ENCODE peak calls at places on chromosome 13, in five cellular contexts. M, L, O, N and Q are unnamed samples.
A peak's percentile ranks its signal among the peaks of the same experiment; 100 is the strongest.

GRCh38 chr13:98557934-98558630 is 18.8 kb downstream of the STK24 start:
- DNase-seq in N (no peak), O (no peak), M (peak; percentile 37), L (no peak), Q (no peak)

GRCh38 chr13:89925107-89925506 is 1422.4 kb upstream of the MIR17HG start:
- DNase-seq in L (no peak), N (no peak), M (peak; percentile 55), O (no peak), Q (no peak)

GRCh38 chr13:99959538-99960230 is 11.9 kb downstream of the ZIC5 start:
- DNase-seq in O (no peak), L (no peak), M (no peak), N (no peak), Q (no peak)

GRCh38 chr13:48851707-48852106 is 124.0 kb upstream of the FNDC3A start:
- DNase-seq in M (no peak), O (no peak), N (no peak), L (no peak), Q (no peak)

GRCh38 chr13:109274188-109274821 is 512.1 kb downstream of the IRS2 start:
- DNase-seq in L (no peak), O (no peak), N (no peak), M (peak; percentile 43), Q (peak; percentile 57)

GRCh38 chr13:107734891-107735620 is 480.3 kb downstream of the LIG4 start:
- DNase-seq in O (no peak), M (no peak), L (no peak), N (no peak), Q (no peak)

GRCh38 chr13:40517486-40518311 is 148.7 kb downstream of the FOXO1 start:
- DNase-seq in O (no peak), N (no peak), M (no peak), L (no peak), Q (no peak)

GRCh38 chr13:50485979-50486935 is 357.2 kb downstream of the DLEU7 start:
- DNase-seq in O (no peak), M (peak; percentile 31), N (no peak), L (no peak), Q (no peak)

GRCh38 chr13:100535401-100536135 is 53.0 kb downstream of the GGACT start:
- DNase-seq in M (no peak), N (peak; percentile 50), O (no peak), L (no peak), Q (no peak)

GRCh38 chr13:21671793-21672680 is 1.2 kb downstream of the FGF9 start:
- DNase-seq in M (no peak), N (no peak), O (no peak), L (no peak), Q (no peak)

GRCh38 chr13:31154939-31155338 is 6.8 kb downstream of the HSPH1 start:
- DNase-seq in M (no peak), N (no peak), L (no peak), O (no peak), Q (no peak)

GRCh38 chr13:44180876-44181536 is 192.6 kb upstream of the SERP2 start:
- DNase-seq in L (no peak), O (peak; percentile 72), N (no peak), M (no peak), Q (no peak)

GRCh38 chr13:89514534-89515312 is 1832.8 kb upstream of the MIR17HG start:
- DNase-seq in O (no peak), L (peak; percentile 13), N (no peak), M (peak; percentile 88), Q (peak; percentile 57)

GRCh38 chr13:110304256-110304655 is 2.7 kb downstream of the COL4A1 start:
- DNase-seq in O (no peak), N (peak; percentile 59), L (no peak), M (no peak), Q (no peak)
- H3K4me1 ChIP-seq in O (peaks cover 14% of the 10 kb centered on the region), N (no peaks in the 10 kb centered on the region), L (peaks cover 39% of the 10 kb centered on the region), M (peaks cover 22% of the 10 kb centered on the region), Q (peaks cover 16% of the 10 kb centered on the region)

GRCh38 chr13:76000131-76000530 is 364.0 kb downstream of the LMO7 start:
- DNase-seq in N (no peak), L (no peak), O (no peak), M (no peak), Q (no peak)
- H3K9me3 ChIP-seq in N (no peaks in the 10 kb centered on the region), L (no peaks in the 10 kb centered on the region), O (no peaks in the 10 kb centered on the region), M (no peaks in the 10 kb centered on the region), Q (no peaks in the 10 kb centered on the region)

GRCh38 chr13:33262069-33262487 is 23.5 kb downstream of the STARD13 start:
- DNase-seq in O (no peak), M (no peak), N (no peak), L (peak; percentile 21), Q (no peak)
- H3K4me1 ChIP-seq in O (peaks cover 56% of the 10 kb centered on the region), M (peaks cover 92% of the 10 kb centered on the region), N (no peaks in the 10 kb centered on the region), L (peaks cover 55% of the 10 kb centered on the region), Q (peaks cover 3% of the 10 kb centered on the region)

DNA sequence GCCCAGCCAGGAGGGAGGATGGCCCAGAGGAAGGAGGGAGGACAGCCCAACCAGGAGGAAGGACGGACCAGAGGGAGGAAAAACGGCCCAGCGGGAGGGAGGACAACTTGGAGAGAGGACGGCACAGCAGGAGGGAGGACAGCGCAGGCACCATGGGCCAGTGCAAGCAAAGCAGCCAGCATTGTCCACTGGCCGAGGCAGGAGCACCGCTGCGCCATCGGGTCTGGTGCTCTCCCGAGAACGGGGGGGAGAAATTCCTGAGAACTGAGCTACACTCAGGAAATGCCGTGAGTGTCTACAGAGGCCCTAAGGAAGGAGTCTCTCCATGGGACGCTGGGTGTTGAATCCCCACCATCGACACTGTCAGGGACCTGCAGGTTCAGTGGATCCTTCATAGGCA is 38.5 kb upstream of the SOX1 start:
- DNase-seq in O (no peak), M (no peak), L (no peak), N (no peak), Q (no peak)
- H3K9me3 ChIP-seq in O (no peaks in the 10 kb centered on the region), M (no peaks in the 10 kb centered on the region), L (no peaks in the 10 kb centered on the region), N (no peaks in the 10 kb centered on the region), Q (no peaks in the 10 kb centered on the region)

DNA sequence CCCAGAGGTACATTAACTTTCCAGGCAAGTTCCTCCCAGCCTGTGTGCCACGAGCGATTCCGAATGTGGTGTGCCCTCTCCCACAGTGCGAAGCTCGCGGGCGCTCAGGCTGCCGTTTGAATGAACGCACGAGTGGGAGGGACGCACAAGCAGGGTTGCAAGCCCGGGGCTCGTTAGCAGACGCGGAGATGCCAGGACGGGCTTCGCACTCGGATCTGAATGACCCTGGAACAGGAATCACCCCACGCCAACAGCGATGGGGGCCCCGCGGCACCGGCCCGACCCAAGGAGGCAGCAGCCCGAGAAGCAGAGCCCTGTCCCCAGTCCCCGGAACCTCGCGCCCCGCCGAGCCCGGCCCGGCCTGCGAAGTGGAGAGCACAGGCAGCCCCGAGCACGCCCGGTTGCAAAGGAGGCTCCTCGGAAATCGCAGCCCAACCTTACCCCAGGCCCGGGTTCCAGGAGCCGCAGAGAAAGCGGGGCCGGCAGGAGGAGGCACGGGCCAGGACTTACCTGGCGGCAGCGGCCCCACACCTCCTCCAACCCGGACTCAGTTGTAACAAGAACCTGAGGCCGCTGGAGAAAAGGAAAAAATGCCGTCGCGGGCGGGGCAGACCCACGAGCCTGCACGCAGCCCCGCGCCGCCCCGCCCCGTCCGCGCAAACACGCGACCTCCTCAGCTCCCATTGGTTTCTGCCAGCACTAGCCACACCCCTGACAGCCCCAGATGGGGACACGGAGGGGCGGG is at the start of gene SLC25A30:
- DNase-seq in L (peak; percentile 76), O (peak; percentile 96), M (peak; percentile 98), N (peak; percentile 94), Q (peak; percentile 96)
- H3K4me1 ChIP-seq in L (peaks cover 33% of the 10 kb centered on the region), O (peaks cover 32% of the 10 kb centered on the region), M (peaks cover 11% of the 10 kb centered on the region), N (no peaks in the 10 kb centered on the region), Q (peaks cover 17% of the 10 kb centered on the region)

DNA sequence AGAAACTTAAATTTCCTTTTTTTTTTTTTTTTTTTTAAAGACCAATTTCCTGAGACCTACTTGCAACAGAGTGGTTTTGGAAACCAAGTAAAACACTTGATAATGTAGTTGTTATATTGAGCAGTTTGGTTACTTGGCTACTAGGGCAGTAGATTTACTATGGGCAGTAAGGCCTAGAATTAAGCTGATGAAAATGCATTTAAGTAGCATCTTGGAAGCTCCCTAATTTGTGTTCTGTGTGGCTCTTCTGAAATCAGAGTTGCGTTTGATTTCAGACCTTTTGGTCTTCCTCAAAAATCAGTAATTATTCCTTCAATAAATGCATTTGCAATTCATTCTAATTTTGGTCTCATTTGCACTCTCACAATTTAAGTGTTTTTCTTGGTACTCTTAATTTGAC is 810 bp downstream of the GPR180 start:
- DNase-seq in M (no peak), N (no peak), L (no peak), O (no peak), Q (no peak)
- H3K9me3 ChIP-seq in M (no peaks in the 10 kb centered on the region), N (no peaks in the 10 kb centered on the region), L (no peaks in the 10 kb centered on the region), O (no peaks in the 10 kb centered on the region), Q (no peaks in the 10 kb centered on the region)

DNA sequence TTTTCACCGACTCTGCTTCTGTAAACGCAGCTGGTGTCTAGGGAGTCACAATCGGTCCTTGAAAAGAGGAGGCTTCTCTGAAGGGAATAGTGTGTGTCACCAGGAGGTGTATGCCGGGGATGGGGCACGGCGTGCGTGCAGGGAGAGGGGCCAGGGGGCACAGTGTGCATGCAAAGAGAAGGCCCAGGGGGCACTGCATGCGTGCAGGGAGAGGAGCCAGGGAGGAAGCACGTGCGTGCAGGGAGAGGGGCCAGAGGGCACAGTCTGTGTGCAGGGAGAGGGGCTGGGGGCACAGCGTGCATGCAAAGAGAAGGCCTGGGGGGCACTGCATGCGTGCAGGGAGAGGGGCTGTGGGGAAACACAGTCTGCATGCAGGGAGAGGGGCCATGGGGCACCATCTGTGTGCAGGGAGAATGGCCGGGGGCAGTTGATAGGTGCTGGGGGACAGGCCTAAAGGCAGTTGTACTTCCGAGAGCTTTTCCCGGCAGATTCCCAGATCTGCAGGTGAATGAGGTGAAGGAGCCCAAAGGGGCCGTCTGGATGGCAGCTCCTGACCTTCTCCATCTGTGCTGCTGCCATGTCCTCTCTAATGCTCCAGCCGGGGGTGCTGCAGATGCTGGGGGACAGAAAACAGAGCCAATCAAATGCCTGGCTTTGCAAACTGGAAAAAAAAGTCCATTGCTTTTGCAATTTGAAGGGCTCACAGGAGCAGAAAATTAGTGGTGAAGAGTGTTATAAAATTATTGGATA is 36.4 kb downstream of the ATP11A start:
- DNase-seq in L (no peak), M (no peak), N (no peak), O (no peak), Q (no peak)
- H3K4me1 ChIP-seq in L (peaks cover 38% of the 10 kb centered on the region), M (no peaks in the 10 kb centered on the region), N (no peaks in the 10 kb centered on the region), O (peaks cover 62% of the 10 kb centered on the region), Q (peaks cover 38% of the 10 kb centered on the region)

GRCh38 chr13:19053561-19053960 is 128.1 kb downstream of the TUBA3C start:
- DNase-seq in L (no peak), N (no peak), O (no peak), M (no peak), Q (no peak)

GRCh38 chr13:19055611-19056010 is 126.0 kb downstream of the TUBA3C start:
- DNase-seq in L (no peak), O (no peak), M (no peak), N (no peak), Q (no peak)

GRCh38 chr13:19052180-19052579 is 129.4 kb downstream of the TUBA3C start:
- DNase-seq in O (no peak), M (no peak), L (no peak), N (no peak), Q (no peak)

GRCh38 chr13:19050901-19051300 is 130.7 kb downstream of the TUBA3C start:
- DNase-seq in L (no peak), M (no peak), O (no peak), N (no peak), Q (no peak)

GRCh38 chr13:19052931-19053330 is 128.7 kb downstream of the TUBA3C start:
- DNase-seq in L (no peak), M (no peak), N (no peak), O (no peak), Q (no peak)
- H3K9me3 ChIP-seq in L (no peaks in the 10 kb centered on the region), M (no peaks in the 10 kb centered on the region), N (no peaks in the 10 kb centered on the region), O (no peaks in the 10 kb centered on the region), Q (no peaks in the 10 kb centered on the region)